ENCODE peak calls at places on chromosomes 16 and 17, in ten cellular contexts. L, M, V, X, C, J, E, K, B and Z are unnamed samples.

GRCh38 chr17:40815381-40815780 is 7.0 kb downstream of the KRT10 start:
- DNase-seq in L (no peak), M (no peak), V (no peak), X (no peak), C (no peak), J (no peak), E (no peak), K (no peak), B (no peak), Z (no peak)

GRCh38 chr17:29212681-29213121 is 32.5 kb upstream of the MYO18A start:
- DNase-seq in L (no peak), M (no peak), V (no peak), X (peak; percentile 89), C (no peak), J (no peak), E (peak; percentile 81), K (no peak), B (no peak), Z (no peak)

GRCh38 chr17:74274060-74274702 is at the start of gene DNAI2:
- DNase-seq in L (peak; percentile 58), M (no peak), V (no peak), X (no peak), C (no peak), J (no peak), E (no peak), K (peak; percentile 75), B (no peak), Z (no peak)

GRCh38 chr17:29399634-29400033 is 9.5 kb downstream of the TAOK1 start:
- DNase-seq in L (no peak), M (no peak), V (no peak), X (no peak), C (no peak), J (no peak), E (no peak), K (no peak), B (no peak), Z (no peak)

GRCh38 chr16:78553268-78554044 is 454.0 kb downstream of the WWOX start:
- DNase-seq in L (no peak), M (no peak), V (no peak), X (no peak), C (no peak), J (no peak), E (no peak), K (no peak), B (no peak), Z (no peak)

GRCh38 chr16:84720180-84720579 is 20.4 kb downstream of the USP10 start:
- DNase-seq in L (no peak), M (no peak), V (no peak), X (no peak), C (no peak), J (no peak), E (no peak), K (no peak), B (no peak), Z (peak; percentile 49)

GRCh38 chr17:6509295-6509771 is 47.0 kb downstream of the PITPNM3 start:
- DNase-seq in L (no peak), M (no peak), V (no peak), X (no peak), C (no peak), J (no peak), E (no peak), K (no peak), B (peak; percentile 24), Z (no peak)

GRCh38 chr16:3458278-3458851 is 14.9 kb downstream of the NAA60 start:
- DNase-seq in L (no peak), M (no peak), V (no peak), X (no peak), C (peak; percentile 44), J (no peak), E (peak; percentile 16), K (peak; percentile 76), B (peak; percentile 46), Z (no peak)

GRCh38 chr16:28163699-28164584 is 47.8 kb downstream of the XPO6 start:
- DNase-seq in L (peak; percentile 53), M (no peak), V (no peak), X (no peak), C (no peak), J (no peak), E (no peak), K (no peak), B (no peak), Z (no peak)

GRCh38 chr16:84507011-84507982 is 2.8 kb upstream of the MEAK7 start:
- DNase-seq in L (peak; percentile 45), M (no peak), V (no peak), X (no peak), C (no peak), J (no peak), E (no peak), K (no peak), B (no peak), Z (no peak)

GRCh38 chr17:57092779-57093178 is 7.7 kb downstream of the AKAP1 start:
- DNase-seq in L (no peak), M (no peak), V (peak; percentile 58), X (no peak), C (peak; percentile 58), J (no peak), E (no peak), K (no peak), B (no peak), Z (no peak)

GRCh38 chr16:27972500-27972899 is 91.0 kb downstream of the GSG1L start:
- DNase-seq in L (no peak), M (peak; percentile 79), V (no peak), X (no peak), C (peak; percentile 38), J (no peak), E (peak; percentile 55), K (peak; percentile 76), B (peak; percentile 19), Z (peak; percentile 12)

GRCh38 chr17:36901506-36901905 is 35.8 kb upstream of the LHX1 start:
- DNase-seq in L (no peak), M (no peak), V (no peak), X (no peak), C (no peak), J (no peak), E (peak; percentile 4), K (peak; percentile 47), B (no peak), Z (peak; percentile 43)

GRCh38 chr16:85227924-85228462 is 115.7 kb upstream of the CIBAR2 start:
- DNase-seq in L (no peak), M (no peak), V (no peak), X (no peak), C (peak; percentile 36), J (peak; percentile 61), E (no peak), K (peak; percentile 46), B (no peak), Z (peak; percentile 72)

GRCh38 chr17:45895304-45895968 is 1.1 kb downstream of the MAPT start:
- DNase-seq in L (no peak), M (no peak), V (no peak), X (peak; percentile 47), C (peak; percentile 7), J (peak; percentile 19), E (peak; percentile 45), K (peak; percentile 73), B (no peak), Z (no peak)

GRCh38 chr16:51510416-51510815 is 359.3 kb upstream of the SALL1 start:
- DNase-seq in L (no peak), M (no peak), V (no peak), X (peak; percentile 36), C (no peak), J (no peak), E (no peak), K (no peak), B (no peak), Z (no peak)

DNA sequence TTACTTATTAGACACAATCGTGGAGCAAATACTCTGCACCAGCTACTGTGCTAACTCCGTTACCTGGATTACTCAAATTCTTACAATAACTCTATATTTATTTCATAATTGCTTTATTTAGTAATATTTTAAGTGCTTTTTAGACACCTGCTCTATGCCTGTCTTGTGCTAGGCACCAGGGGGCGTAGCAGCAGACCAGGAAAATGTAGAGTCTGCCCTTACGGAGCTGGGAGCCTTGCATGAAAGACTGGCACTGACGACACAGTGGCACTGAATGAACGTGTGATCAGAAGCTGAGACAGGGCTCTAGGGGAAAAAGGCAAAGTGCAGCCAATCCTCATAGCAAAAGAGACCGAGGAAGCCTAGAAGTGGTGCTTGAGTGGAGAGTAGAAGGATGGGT is 486.5 kb downstream of the CDH13 start:
- DNase-seq in L (no peak), M (no peak), V (no peak), X (peak; percentile 75), C (peak; percentile 58), J (no peak), E (no peak), K (peak; percentile 59), B (no peak), Z (peak; percentile 32)
- TF ChIP-seq CTCF in L (peak; percentile 36), M (no peak), V (peak; percentile 23), X (peak; percentile 66), C (peak; percentile 14), J (no peak), E (peak; percentile 56), K (peak; percentile 83), B (peak; percentile 41), Z (peak; percentile 84)

GRCh38 chr16:15510992-15511391 is 76.6 kb downstream of the BMERB1 start:
- DNase-seq in L (no peak), M (no peak), V (no peak), X (no peak), C (no peak), J (no peak), E (no peak), K (no peak), B (no peak), Z (no peak)
- H3K27ac ChIP-seq in L (no peak overlapping the region), M (no peak overlapping the region), V (no peak overlapping the region), X (no peak overlapping the region), C (no peak overlapping the region), J (no peak overlapping the region), E (no peak overlapping the region), K (no peak overlapping the region), B (no peak overlapping the region), Z (peak overlapping the region; percentile 80)

GRCh38 chr17:48992433-48992832 is 4.8 kb upstream of the IGF2BP1 start:
- DNase-seq in L (no peak), M (no peak), V (no peak), X (no peak), C (no peak), J (no peak), E (no peak), K (no peak), B (no peak), Z (no peak)
- H3K4me3 ChIP-seq in L (no peak overlapping the region), M (no peak overlapping the region), V (no peak overlapping the region), X (no peak overlapping the region), C (no peak overlapping the region), J (no peak overlapping the region), E (no peak overlapping the region), K (no peak overlapping the region), B (no peak overlapping the region), Z (no peak overlapping the region)

GRCh38 chr17:44627513-44627912 is 28.8 kb upstream of the MEIOC start:
- DNase-seq in L (no peak), M (no peak), V (no peak), X (no peak), C (no peak), J (no peak), E (no peak), K (no peak), B (no peak), Z (no peak)

GRCh38 chr17:44628234-44629188 is 27.8 kb upstream of the MEIOC start:
- DNase-seq in L (peak; percentile 57), M (no peak), V (no peak), X (no peak), C (peak; percentile 92), J (peak; percentile 20), E (no peak), K (peak; percentile 96), B (peak; percentile 25), Z (no peak)

GRCh38 chr17:44623070-44623725 is 33.1 kb upstream of the MEIOC start:
- DNase-seq in L (no peak), M (no peak), V (no peak), X (no peak), C (no peak), J (no peak), E (no peak), K (no peak), B (no peak), Z (no peak)
- TF ChIP-seq CTCF in L (no peak), M (no peak), V (no peak), X (no peak), C (no peak), J (no peak), E (peak; percentile 26), K (no peak), B (no peak), Z (peak; percentile 10)